ENCODE peak calls at places on chromosomes 4 and X, in five cellular contexts. Y is RWPE1, W is GM10248, U is fibroblast of mammary gland, O is kidney epithelial cell. E is an unnamed sample.

GRCh38 chr4:148067307-148067916 is 335.5 kb downstream of the ARHGAP10 start:
- DNase-seq in U (no peak), O (no peak), W (no peak), Y (no peak), E (no peak)

GRCh38 chr4:2343476-2343875 is 75.0 kb downstream of the ZFYVE28 start:
- DNase-seq in W (no peak), U (no peak), O (no peak), Y (no peak), E (no peak)

GRCh38 chrX:65203545-65203944 is 227.3 kb upstream of the ZC4H2 start:
- DNase-seq in W (no peak), O (no peak), U (no peak), Y (no peak), E (no peak)

GRCh38 chrX:2441466-2441865 is 59.3 kb downstream of the DHRSX start:
- DNase-seq in W (no peak), Y (no peak), O (no peak), U (no peak), E (no peak)

GRCh38 chrX:17737707-17738001 is 361 bp downstream of the SCML1 start:
- DNase-seq in U (no peak), O (no peak), Y (no peak), W (peak), E (peak)

GRCh38 chrX:131704136-131704695 is 160.3 kb downstream of the OR13H1 start:
- DNase-seq in U (peak), W (peak), Y (no peak), O (peak), E (peak)

GRCh38 chr4:56007154-56007553 is 58.4 kb downstream of the CEP135 start:
- DNase-seq in U (no peak), Y (no peak), O (no peak), W (no peak), E (no peak)

GRCh38 chrX:52933976-52934703 is 24.2 kb downstream of the FAM156A start:
- DNase-seq in U (no peak), Y (no peak), O (no peak), W (no peak), E (peak)

GRCh38 chrX:85379174-85379907 is at the start of gene POF1B:
- DNase-seq in W (no peak), O (no peak), Y (peak), U (no peak), E (no peak)

GRCh38 chr4:83340692-83341343 is 6.2 kb upstream of the HPSE start:
- DNase-seq in O (no peak), W (no peak), U (no peak), Y (no peak), E (no peak)

GRCh38 chr4:156685308-156685707 is 286.3 kb downstream of the PDGFC start:
- DNase-seq in W (no peak), U (peak), Y (no peak), O (no peak), E (no peak)

GRCh38 chr4:142126890-142127497 is 490.6 kb downstream of the IL15 start:
- DNase-seq in U (peak), W (peak), Y (peak), O (peak), E (peak)

GRCh38 chr4:100742045-100742444 is 224.2 kb upstream of the EMCN start:
- DNase-seq in O (peak), U (peak), Y (peak), W (no peak), E (no peak)
- TF ChIP-seq CTCF in O (no peak), U (peak), Y (peak), W (no peak), E (peak)

GRCh38 chrX:20527458-20528099 is 260.9 kb upstream of the RPS6KA3 start:
- DNase-seq in U (peak), W (peak), O (no peak), Y (peak), E (peak)
- TF ChIP-seq CTCF in U (peak), W (peak), O (peak), Y (peak), E (no peak)

GRCh38 chrX:32530802-32531403 is 680.4 kb downstream of the DMD start:
- DNase-seq in W (peak), Y (peak), O (peak), U (peak), E (no peak)
- TF ChIP-seq CTCF in W (peak), Y (peak), O (peak), U (peak), E (peak)

DNA sequence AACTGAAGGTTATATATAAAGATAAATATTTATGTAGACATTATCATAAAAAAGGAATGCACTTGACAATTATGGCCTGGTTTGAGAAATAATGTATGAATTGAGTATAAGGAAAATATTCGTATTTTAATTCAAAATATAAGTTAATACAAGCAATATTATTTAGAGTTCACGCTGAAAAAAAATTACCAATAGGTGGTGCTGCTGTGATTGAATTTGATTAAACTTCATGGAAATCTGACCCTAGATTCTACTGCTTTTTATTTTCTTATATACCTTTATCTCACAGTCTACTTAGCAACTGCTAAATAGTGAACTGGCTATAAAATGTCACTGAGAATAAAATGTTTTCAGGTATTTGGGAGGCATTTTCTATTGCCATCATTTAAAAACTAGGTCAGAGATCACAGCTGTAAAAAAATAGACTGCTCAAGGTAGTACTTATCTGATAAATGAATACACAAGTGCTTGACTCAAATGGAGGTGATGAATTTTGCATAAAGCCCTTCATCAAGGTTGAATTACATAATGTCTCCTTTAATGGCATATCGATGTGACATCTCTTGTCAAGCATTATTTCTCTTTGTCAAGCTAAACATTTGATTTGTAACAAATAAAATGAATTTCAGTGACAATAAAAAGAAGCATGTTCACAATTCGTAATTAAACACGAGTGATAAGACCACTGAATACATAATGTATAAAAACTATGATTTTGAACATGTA is 1638.8 kb upstream of the PCDH7 start:
- DNase-seq in Y (no peak), U (peak), W (no peak), O (no peak), E (no peak)
- TF ChIP-seq CTCF in Y (peak), U (peak), W (no peak), O (no peak), E (no peak)

GRCh38 chr4:182809417-182810102 is 107.6 kb downstream of the DCTD start:
- DNase-seq in O (no peak), Y (peak), U (no peak), W (no peak), E (peak)
- TF ChIP-seq CTCF in O (peak), Y (no peak), U (no peak), W (peak), E (peak)

GRCh38 chrX:93875621-93876282 is 201.7 kb downstream of the FAM133A start:
- DNase-seq in Y (no peak), W (no peak), O (no peak), U (no peak), E (no peak)

DNA sequence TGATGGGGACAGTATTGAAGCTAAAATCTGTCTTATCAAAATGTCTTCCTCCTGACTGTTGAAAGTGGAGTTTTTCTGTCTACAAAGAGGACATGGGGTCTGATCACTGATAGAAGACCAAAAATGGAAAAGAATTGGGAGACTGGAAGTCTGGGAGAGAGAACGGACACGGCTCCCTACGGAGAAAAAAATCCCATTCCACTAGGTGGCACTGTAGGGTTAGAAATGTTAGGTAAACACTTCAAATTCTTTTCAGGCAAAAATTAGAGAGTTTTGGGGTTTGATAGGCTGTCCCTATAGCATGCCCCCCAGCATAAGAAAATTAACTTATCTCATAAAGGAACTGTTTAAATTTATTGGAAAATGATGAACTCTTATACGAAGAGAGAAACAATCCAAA is 200.5 kb downstream of the FAM133A start:
- DNase-seq in U (peak), O (no peak), Y (peak), W (no peak), E (no peak)
- TF ChIP-seq CTCF in U (peak), O (peak), Y (peak), W (peak), E (peak)

DNA sequence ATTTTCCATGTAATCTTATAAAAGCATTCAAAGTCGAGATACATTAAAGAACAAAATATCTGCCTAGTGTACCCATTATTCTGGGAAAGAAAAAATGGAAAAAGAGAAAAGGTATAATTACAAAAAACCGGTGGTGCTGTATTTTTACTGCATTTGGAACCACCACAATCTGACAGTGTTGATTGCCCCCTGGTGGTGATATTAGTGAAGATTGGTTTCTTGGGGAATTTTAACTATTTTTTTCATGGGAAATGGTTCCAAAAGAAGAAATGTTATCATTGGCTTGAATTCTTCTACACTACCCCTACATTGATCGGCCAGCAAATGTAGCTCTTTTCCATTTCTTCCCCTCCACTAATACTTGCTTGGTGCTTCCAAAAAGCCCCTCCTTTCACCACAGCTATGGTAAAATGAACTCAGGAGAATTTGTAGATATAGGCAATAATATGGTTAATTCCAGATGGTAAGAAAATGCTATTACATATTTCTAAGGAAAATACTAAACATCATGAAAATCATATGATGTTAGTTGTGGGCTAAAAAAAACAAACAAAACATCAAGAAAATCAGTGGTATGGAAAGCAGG is 50.0 kb downstream of the COX18 start:
- DNase-seq in W (peak), O (peak), U (peak), Y (peak), E (peak)
- TF ChIP-seq CTCF in W (peak), O (peak), U (peak), Y (peak), E (peak)

DNA sequence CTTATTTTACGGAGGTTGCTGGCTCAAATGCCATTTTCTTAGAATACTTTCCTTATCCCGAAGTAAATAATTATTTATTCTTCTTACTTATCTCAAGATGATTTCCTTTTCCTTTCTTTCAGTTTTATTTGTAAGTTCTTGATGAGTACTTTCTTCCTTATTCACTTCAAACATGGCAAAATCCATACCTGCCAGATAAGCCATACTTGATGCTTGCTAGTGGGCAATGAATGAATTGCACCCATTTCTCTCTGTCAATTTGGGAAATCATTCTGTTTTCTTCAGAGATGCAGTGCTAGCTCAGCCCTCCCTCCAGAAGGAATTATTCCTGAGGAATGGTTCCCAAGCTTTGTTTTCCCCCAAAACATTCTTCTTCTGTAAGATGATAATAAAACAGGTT is 598.3 kb downstream of the SPRY1 start:
- DNase-seq in U (no peak), Y (no peak), O (no peak), W (no peak), E (no peak)
- TF ChIP-seq CTCF in U (peak), Y (no peak), O (no peak), W (no peak), E (no peak)

DNA sequence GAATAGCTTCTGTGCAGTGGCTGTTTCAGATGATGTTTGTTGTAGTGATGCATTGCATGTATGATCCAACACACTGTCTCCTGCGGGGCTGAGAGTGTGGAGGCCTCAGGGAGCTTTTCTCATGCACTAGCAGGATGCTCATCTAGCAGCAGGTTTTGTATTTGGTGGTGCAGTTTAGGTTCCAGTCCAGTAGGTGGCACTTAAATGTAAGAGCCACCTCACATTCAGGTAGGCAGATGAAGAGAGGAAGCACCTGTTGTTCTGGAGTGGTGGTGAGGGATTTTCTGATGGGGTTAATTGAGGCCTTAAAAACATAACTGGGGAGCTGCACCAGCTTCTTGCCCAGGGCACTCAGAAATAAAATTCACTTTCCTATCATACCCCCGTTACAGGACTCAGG is 300.9 kb downstream of the SPIN4 start:
- DNase-seq in Y (no peak), O (no peak), W (no peak), U (no peak), E (peak)
- TF ChIP-seq CTCF in Y (no peak), O (no peak), W (no peak), U (no peak), E (no peak)

GRCh38 chrX:15497865-15498264 is 2.7 kb upstream of the BMX start:
- DNase-seq in W (peak), U (peak), O (no peak), Y (peak), E (peak)
- TF ChIP-seq CTCF in W (peak), U (peak), O (peak), Y (peak), E (peak)

E was measured in GM13976.